ENCODE peak calls at places on chromosomes 5 and 9, in six cellular contexts. Z is HTR-8/SVneo; M is heart left ventricle; A is GM03348; K is CD4-positive, alpha-beta memory T cell; X is left ventricle myocardium inferior. W is an unnamed sample.

GRCh38 chr5:102114525-102115069 is 181.5 kb downstream of the SLCO4C1 start:
- DNase-seq in Z (no peak), K (no peak), A (no peak), X (no peak), M (no peak), W (no peak)

GRCh38 chr5:149407331-149408251 is 28.5 kb upstream of the IL17B start:
- DNase-seq in X (no peak), Z (no peak), A (peak), M (no peak), K (no peak), W (no peak)

GRCh38 chr5:172736524-172737135 is 34.4 kb downstream of the DUSP1 start:
- DNase-seq in A (no peak), K (no peak), X (no peak), Z (no peak), M (no peak), W (no peak)

GRCh38 chr5:113059232-113059805 is 82.7 kb downstream of the DCP2 start:
- DNase-seq in A (peak), K (no peak), M (peak), X (peak), Z (peak), W (peak)

GRCh38 chr5:31362931-31363568 is 168.8 kb downstream of the DROSHA start:
- DNase-seq in A (peak), Z (no peak), K (no peak), M (no peak), X (no peak), W (no peak)

GRCh38 chr5:87210743-87211142 is 56.9 kb upstream of the RASA1 start:
- DNase-seq in K (no peak), Z (no peak), M (no peak), A (no peak), X (no peak), W (no peak)

GRCh38 chr5:78661044-78661443 is 12.5 kb upstream of the LHFPL2 start:
- DNase-seq in M (no peak), X (no peak), Z (no peak), A (no peak), K (no peak), W (no peak)

GRCh38 chr9:96556701-96557461 is 62.8 kb downstream of the CDC14B start:
- DNase-seq in A (peak), Z (no peak), X (peak), M (peak), K (no peak), W (no peak)

GRCh38 chr5:112691758-112692157 is 45.9 kb upstream of the APC start:
- DNase-seq in X (no peak), M (no peak), K (no peak), Z (no peak), A (no peak), W (no peak)

GRCh38 chr5:10875201-10875768 is 114.3 kb upstream of the DAP start:
- DNase-seq in Z (peak), X (no peak), M (no peak), A (no peak), K (no peak), W (no peak)

GRCh38 chr9:95764920-95765319 is 110.6 kb upstream of the ERCC6L2 start:
- DNase-seq in X (no peak), A (no peak), M (no peak), K (no peak), Z (no peak), W (no peak)

GRCh38 chr5:41776435-41776834 is 93.8 kb downstream of the OXCT1 start:
- DNase-seq in X (no peak), K (no peak), Z (no peak), A (no peak), M (no peak), W (no peak)

GRCh38 chr9:26789959-26790358 is 102.6 kb downstream of the CAAP1 start:
- DNase-seq in M (no peak), Z (no peak), A (peak), X (no peak), K (no peak), W (no peak)

GRCh38 chr9:99185904-99186303 is 35.8 kb downstream of the ALG2 start:
- DNase-seq in A (no peak), X (no peak), Z (no peak), K (no peak), M (no peak), W (no peak)

GRCh38 chr5:29005386-29005785 is 1967.0 kb upstream of the CDH9 start:
- DNase-seq in A (no peak), X (no peak), M (no peak), Z (no peak), K (no peak), W (no peak)

GRCh38 chr9:92501671-92502393 is 19.5 kb upstream of the ASPN start:
- DNase-seq in Z (no peak), A (peak), K (no peak), M (peak), X (peak), W (peak)

GRCh38 chr5:10334830-10335229 is 18.7 kb upstream of the MARCHF6 start:
- DNase-seq in Z (no peak), K (no peak), M (no peak), A (no peak), X (no peak), W (no peak)

GRCh38 chr5:81530919-81531318 is 137.0 kb upstream of the ACOT12 start:
- DNase-seq in M (no peak), X (no peak), K (no peak), A (no peak), Z (no peak), W (no peak)

GRCh38 chr5:8756498-8757084 is 789.3 kb downstream of the SEMA5A start:
- DNase-seq in M (no peak), X (no peak), K (no peak), A (peak), Z (peak), W (no peak)

GRCh38 chr5:167576928-167577327 is 714.5 kb upstream of the WWC1 start:
- DNase-seq in Z (no peak), M (no peak), A (no peak), K (no peak), X (no peak), W (no peak)

GRCh38 chr9:22817181-22817580 is 370.6 kb downstream of the DMRTA1 start:
- DNase-seq in M (no peak), Z (no peak), X (no peak), A (no peak), K (no peak), W (no peak)

GRCh38 chr5:178419196-178419595 is 171.0 kb downstream of the COL23A1 start:
- DNase-seq in K (no peak), Z (no peak), X (no peak), M (no peak), A (no peak), W (no peak)

GRCh38 chr9:37626708-37627293 is 24.0 kb upstream of the FRMPD1 start:
- DNase-seq in X (no peak), A (no peak), M (no peak), Z (no peak), K (no peak), W (no peak)

GRCh38 chr5:137938358-137939138 is 49.3 kb downstream of the PKD2L2 start:
- DNase-seq in A (no peak), X (no peak), M (no peak), K (no peak), Z (no peak), W (no peak)

GRCh38 chr5:125584119-125584518 is 837.7 kb upstream of the ZNF608 start:
- DNase-seq in X (no peak), A (no peak), K (no peak), Z (no peak), M (no peak), W (no peak)

GRCh38 chr5:146706321-146706972 is 172.1 kb downstream of the PPP2R2B start:
- DNase-seq in K (no peak), A (no peak), X (no peak), M (no peak), Z (no peak), W (no peak)

GRCh38 chr5:59607126-59607807 is 286.3 kb downstream of the PDE4D start:
- DNase-seq in K (no peak), X (no peak), M (no peak), A (no peak), Z (no peak), W (no peak)

GRCh38 chr5:149301049-149301743 is 29.5 kb downstream of the AFAP1L1 start:
- DNase-seq in X (no peak), M (no peak), A (no peak), Z (no peak), K (no peak), W (no peak)

GRCh38 chr5:68958428-68958827 is 135.4 kb upstream of the SLC30A5 start:
- DNase-seq in X (no peak), A (no peak), M (no peak), Z (no peak), K (no peak), W (no peak)

GRCh38 chr5:17326600-17327037 is 109.2 kb downstream of the BASP1 start:
- DNase-seq in Z (no peak), X (no peak), M (no peak), K (no peak), A (no peak), W (peak)

GRCh38 chr5:124888050-124888506 is 141.6 kb upstream of the ZNF608 start:
- DNase-seq in A (no peak), K (no peak), Z (no peak), M (no peak), X (no peak), W (no peak)